ENCODE peak calls at places on chromosomes 13 and 19, in nine cellular contexts. B is colonic mucosa, P is fibroblast of lung, F is IMR-90, L is Peyer's patch, W is uterus, G is left ventricle myocardium inferior, V is tibial nerve, K is hepatocyte. J is an unnamed sample. For H3K9me3, the result is how much of the 10 kb centered on the place peaks cover.

GRCh38 chr19:29714953-29715694 is at the start of gene C19orf12:
- DNase-seq in B (peak), P (peak), F (peak), L (peak), W (peak), G (peak), V (no peak), K (peak), J (peak)

GRCh38 chr19:10503002-10503789 is at the start of gene KEAP1:
- DNase-seq in B (peak), P (peak), F (no peak), L (peak), W (no peak), G (peak), V (no peak), K (peak), J (peak)

GRCh38 chr19:46306501-46306900 is 9.7 kb downstream of the HIF3A start:
- DNase-seq in B (no peak), P (no peak), F (no peak), L (no peak), W (no peak), G (no peak), V (no peak), K (no peak), J (no peak)

GRCh38 chr19:49983645-49984229 is 22.8 kb upstream of the SIGLEC11 start:
- DNase-seq in B (peak), P (peak), F (peak), L (peak), W (peak), G (peak), V (peak), K (peak), J (peak)

GRCh38 chr13:49676581-49677298 is 14.5 kb downstream of the EBPL start:
- DNase-seq in B (peak), P (no peak), F (no peak), L (no peak), W (no peak), G (no peak), V (no peak), K (no peak), J (no peak)

GRCh38 chr13:34255695-34256094 is 437.7 kb downstream of the RFC3 start:
- DNase-seq in B (no peak), P (no peak), F (no peak), L (no peak), W (no peak), G (no peak), V (no peak), K (no peak), J (no peak)

GRCh38 chr13:74148437-74148836 is 14.2 kb upstream of the KLF12 start:
- DNase-seq in B (no peak), P (no peak), F (no peak), L (no peak), W (no peak), G (no peak), V (no peak), K (no peak), J (no peak)

GRCh38 chr19:43476606-43477005 is 11.2 kb upstream of the LYPD3 start:
- DNase-seq in B (no peak), P (peak), F (peak), L (no peak), W (no peak), G (no peak), V (no peak), K (no peak), J (no peak)

GRCh38 chr19:11381535-11382369 is 2.4 kb downstream of the EPOR start:
- DNase-seq in B (peak), P (peak), F (peak), L (peak), W (no peak), G (peak), V (no peak), K (peak), J (peak)

GRCh38 chr19:16233081-16233776 is 35.5 kb downstream of the AP1M1 start:
- DNase-seq in B (no peak), P (no peak), F (no peak), L (no peak), W (no peak), G (no peak), V (peak), K (no peak), J (no peak)

GRCh38 chr13:113897161-113897560 is 33.3 kb upstream of the GAS6 start:
- DNase-seq in B (no peak), P (peak), F (peak), L (no peak), W (no peak), G (no peak), V (no peak), K (no peak), J (no peak)

GRCh38 chr13:51717786-51718398 is 86.1 kb downstream of the DHRS12 start:
- DNase-seq in B (no peak), P (no peak), F (peak), L (no peak), W (no peak), G (no peak), V (no peak), K (no peak), J (no peak)

GRCh38 chr19:58181902-58182576 is 822 bp upstream of the ZNF274 start:
- DNase-seq in B (peak), P (peak), F (no peak), L (peak), W (no peak), G (peak), V (no peak), K (no peak), J (peak)

GRCh38 chr19:36009633-36010379 is 1.2 kb upstream of the SYNE4 start:
- DNase-seq in B (no peak), P (no peak), F (no peak), L (no peak), W (no peak), G (no peak), V (no peak), K (no peak), J (no peak)

GRCh38 chr13:28138756-28139470 is 568 bp downstream of the PAN3 start:
- DNase-seq in B (peak), P (peak), F (peak), L (peak), W (peak), G (peak), V (peak), K (peak), J (peak)

GRCh38 chr13:51858433-51859247 is 3.1 kb upstream of the CCDC70 start:
- DNase-seq in B (no peak), P (no peak), F (no peak), L (no peak), W (no peak), G (no peak), V (no peak), K (no peak), J (no peak)

GRCh38 chr19:17448190-17448967 is at the start of gene TMEM221:
- DNase-seq in B (peak), P (no peak), F (no peak), L (peak), W (peak), G (peak), V (peak), K (peak), J (peak)

GRCh38 chr13:95494082-95494681 is 58.3 kb upstream of the CLDN10 start:
- DNase-seq in B (peak), P (peak), F (peak), L (no peak), W (no peak), G (no peak), V (no peak), K (peak), J (peak)

GRCh38 chr13:31101511-31102170 is 60.1 kb downstream of the HSPH1 start:
- DNase-seq in B (no peak), P (no peak), F (no peak), L (no peak), W (no peak), G (peak), V (no peak), K (no peak), J (no peak)

GRCh38 chr13:40969169-40969901 is 49.8 kb downstream of the ELF1 start:
- DNase-seq in B (no peak), P (no peak), F (no peak), L (no peak), W (no peak), G (no peak), V (no peak), K (no peak), J (no peak)

GRCh38 chr19:30325657-30326056 is 46.5 kb upstream of the ZNF536 start:
- DNase-seq in B (no peak), P (no peak), F (no peak), L (no peak), W (no peak), G (no peak), V (no peak), K (no peak), J (no peak)

GRCh38 chr13:112903606-112904195 is 65.3 kb upstream of the MCF2L start:
- DNase-seq in B (no peak), P (no peak), F (no peak), L (no peak), W (no peak), G (no peak), V (no peak), K (no peak), J (no peak)

GRCh38 chr13:34731486-34731885 is 210.6 kb upstream of the NBEA start:
- DNase-seq in B (no peak), P (no peak), F (no peak), L (no peak), W (no peak), G (no peak), V (no peak), K (no peak), J (no peak)

GRCh38 chr19:48818234-48818823 is 7.5 kb upstream of the BCAT2 start:
- DNase-seq in B (peak), P (no peak), F (no peak), L (no peak), W (no peak), G (no peak), V (no peak), K (peak), J (peak)

GRCh38 chr13:75432045-75432444 is 49.9 kb downstream of the TBC1D4 start:
- DNase-seq in B (no peak), P (no peak), F (peak), L (no peak), W (no peak), G (no peak), V (no peak), K (no peak), J (no peak)

GRCh38 chr19:6743714-6744380 is 4.4 kb downstream of the TRIP10 start:
- DNase-seq in B (no peak), P (peak), F (peak), L (no peak), W (no peak), G (no peak), V (no peak), K (no peak), J (no peak)

GRCh38 chr19:32458500-32459123 is 53.0 kb downstream of the DPY19L3 start:
- DNase-seq in B (no peak), P (no peak), F (no peak), L (no peak), W (no peak), G (no peak), V (no peak), K (no peak), J (no peak)

GRCh38 chr13:42384265-42384664 is 112.3 kb downstream of the AKAP11 start:
- DNase-seq in B (no peak), P (no peak), F (no peak), L (no peak), W (no peak), G (no peak), V (no peak), K (peak), J (no peak)

DNA sequence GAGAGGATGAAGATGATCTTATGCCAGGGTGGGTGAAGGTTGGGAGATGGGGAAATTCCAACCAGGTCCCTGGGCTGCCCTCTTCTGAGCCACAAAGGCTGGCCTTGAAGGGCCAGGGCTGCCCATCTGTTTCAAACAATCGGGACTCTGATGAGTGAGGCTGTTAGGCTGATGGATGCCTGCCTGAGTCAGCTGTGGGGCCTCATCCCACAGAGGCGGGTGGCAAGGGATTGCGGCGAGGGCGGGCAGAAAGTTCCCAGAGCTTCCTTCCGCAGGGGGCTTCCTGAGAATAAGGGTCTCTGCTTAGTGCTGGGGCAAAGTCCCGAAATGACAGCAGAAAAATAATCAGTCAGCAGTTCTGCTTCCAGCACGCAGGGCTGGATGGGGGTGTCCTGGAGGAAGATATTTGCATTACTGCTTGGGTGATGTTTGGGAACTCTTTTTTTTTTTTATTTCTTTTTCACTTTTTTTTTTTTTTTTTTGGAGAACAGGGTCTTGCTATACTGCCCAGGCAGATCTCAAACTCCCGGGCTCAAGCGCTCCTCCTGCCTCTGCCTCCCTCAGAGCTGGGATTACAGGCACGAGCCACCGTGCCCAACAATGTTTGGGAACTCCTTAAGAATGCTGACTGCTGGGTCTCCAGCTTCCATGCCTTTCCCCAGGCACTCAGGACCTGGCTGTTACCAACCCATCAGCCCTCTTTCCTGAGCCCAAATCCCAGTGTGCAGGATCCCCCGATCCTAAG is 14.1 kb downstream of the SH3GL1 start:
- DNase-seq in B (no peak), P (no peak), F (peak), L (no peak), W (no peak), G (no peak), V (no peak), K (no peak), J (no peak)
- H3K4me3 ChIP-seq in B (no peak), P (no peak), F (no peak), L (no peak), W (no peak), G (no peak), V (no peak), K (no peak), J (no peak)

DNA sequence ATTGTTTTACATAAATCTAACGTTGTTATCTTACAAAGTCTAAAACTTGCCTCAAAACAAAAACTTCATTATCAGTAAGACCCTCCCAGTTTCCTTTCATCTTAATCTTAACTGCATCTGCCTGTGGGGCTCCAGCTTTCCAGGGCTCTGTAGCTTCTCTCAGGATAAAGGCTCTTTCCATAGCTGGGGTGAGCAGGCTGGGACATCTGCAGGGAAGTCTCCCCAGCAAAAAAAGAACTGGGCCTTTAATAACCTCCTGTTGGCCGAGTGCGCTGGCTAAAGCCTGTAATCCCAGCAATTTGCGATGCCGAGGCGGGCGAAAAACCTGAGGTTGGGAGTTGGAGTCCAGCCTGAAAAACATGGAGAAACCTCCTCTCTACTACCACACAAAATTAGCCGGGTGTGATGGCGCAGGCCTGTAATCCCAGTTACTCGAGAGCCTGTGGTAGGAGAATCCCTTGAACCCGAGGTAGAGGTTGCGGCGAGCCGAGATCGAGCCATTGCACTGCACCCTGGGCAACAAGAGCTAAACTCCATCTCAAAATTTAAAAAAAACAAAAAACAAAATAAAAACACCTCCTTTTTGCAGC is 142.9 kb downstream of the ZNF737 start:
- DNase-seq in B (no peak), P (no peak), F (no peak), L (no peak), W (no peak), G (peak), V (no peak), K (peak), J (no peak)
- H3K9me3 ChIP-seq in B (under half), P (under half), F (under half), L (under half), W (under half), G (under half), V (under half), K (under half), J (under half)

GRCh38 chr13:98658131-98658530 is 81.2 kb upstream of the STK24 start:
- DNase-seq in B (peak), P (no peak), F (no peak), L (no peak), W (no peak), G (no peak), V (no peak), K (no peak), J (no peak)

GRCh38 chr13:98652721-98653470 is 76.0 kb upstream of the STK24 start:
- DNase-seq in B (no peak), P (no peak), F (no peak), L (no peak), W (no peak), G (no peak), V (no peak), K (no peak), J (no peak)

GRCh38 chr13:98657506-98658085 is 80.7 kb upstream of the STK24 start:
- DNase-seq in B (no peak), P (no peak), F (no peak), L (no peak), W (no peak), G (no peak), V (no peak), K (no peak), J (no peak)

GRCh38 chr13:98653471-98653985 is 76.6 kb upstream of the STK24 start:
- DNase-seq in B (peak), P (peak), F (peak), L (peak), W (peak), G (peak), V (peak), K (peak), J (peak)

DNA sequence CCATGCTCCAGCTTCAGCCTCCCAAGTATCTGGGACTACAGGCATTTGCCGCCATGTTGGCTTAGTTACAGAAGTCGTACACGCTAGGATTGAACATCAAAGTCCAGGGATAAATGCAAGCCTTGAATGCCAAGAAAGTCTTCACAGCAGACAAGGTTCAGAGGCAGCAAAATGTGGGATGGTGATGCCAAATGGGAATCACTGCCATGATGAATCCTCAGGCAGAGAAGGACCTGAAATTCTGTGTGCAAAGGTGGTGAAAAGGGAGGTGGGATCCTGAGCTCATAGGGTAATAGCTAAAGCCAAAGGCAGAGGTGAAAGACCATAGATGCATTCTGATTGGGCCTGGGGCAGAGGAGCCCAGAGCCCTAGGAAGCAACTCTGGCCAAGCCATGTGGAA is 79.3 kb upstream of the STK24 start:
- DNase-seq in B (no peak), P (no peak), F (no peak), L (no peak), W (no peak), G (no peak), V (no peak), K (no peak), J (no peak)
- TF ChIP-seq CTCF in B (no peak), P (no peak), F (no peak), L (no peak), W (no peak), G (no peak), V (no peak), K (no peak), J (no peak)

GRCh38 chr19:55460670-55461258 is 678 bp downstream of the ISOC2 start:
- DNase-seq in B (peak), P (peak), F (peak), L (peak), W (peak), G (peak), V (peak), K (peak), J (peak)

GRCh38 chr19:55461259-55461973 is at the start of gene ISOC2:
- DNase-seq in B (peak), P (peak), F (peak), L (peak), W (peak), G (peak), V (peak), K (peak), J (peak)

GRCh38 chr19:55461974-55462628 is 659 bp upstream of the ISOC2 start:
- DNase-seq in B (no peak), P (peak), F (peak), L (no peak), W (no peak), G (no peak), V (no peak), K (no peak), J (no peak)

GRCh38 chr19:55459551-55459949 is 1.9 kb downstream of the ISOC2 start:
- DNase-seq in B (no peak), P (no peak), F (no peak), L (no peak), W (no peak), G (no peak), V (no peak), K (no peak), J (no peak)

DNA sequence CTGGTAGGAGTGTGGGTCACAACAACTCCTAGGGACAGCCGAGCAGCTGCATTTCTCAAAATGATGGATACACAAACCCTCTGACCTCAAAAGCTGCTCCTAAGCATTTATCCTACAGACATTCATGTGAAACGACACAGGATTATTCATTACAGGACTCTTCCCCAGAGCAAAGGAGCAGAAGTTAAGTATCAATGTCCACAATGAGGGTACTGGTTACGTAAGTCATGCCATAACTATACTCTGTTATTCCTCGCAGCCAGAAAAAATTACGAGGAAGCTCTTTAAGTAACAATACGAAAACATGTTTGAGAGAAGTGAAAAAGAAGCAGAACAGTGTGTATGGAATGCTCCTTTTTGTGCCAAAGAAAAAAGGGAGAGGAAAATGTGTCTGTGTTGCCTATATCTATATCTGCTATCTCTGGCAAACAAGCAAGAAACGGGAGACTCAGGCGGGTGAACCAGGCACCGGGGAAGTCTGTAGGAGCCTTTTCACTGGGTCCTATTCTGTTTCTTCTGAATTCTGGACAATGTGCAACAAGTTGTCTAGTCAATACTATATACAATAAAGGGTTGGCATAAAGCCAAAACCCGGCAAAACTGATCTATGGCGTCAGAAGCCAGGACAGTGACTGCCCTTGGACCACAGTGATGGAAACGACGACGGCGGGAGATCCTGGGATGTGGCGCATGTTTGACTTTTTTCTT is 1.3 kb downstream of the ISOC2 start:
- DNase-seq in B (peak), P (peak), F (peak), L (no peak), W (no peak), G (no peak), V (no peak), K (no peak), J (no peak)
- H3K4me3 ChIP-seq in B (peak), P (peak), F (peak), L (peak), W (peak), G (peak), V (peak), K (peak), J (no peak)

DNA sequence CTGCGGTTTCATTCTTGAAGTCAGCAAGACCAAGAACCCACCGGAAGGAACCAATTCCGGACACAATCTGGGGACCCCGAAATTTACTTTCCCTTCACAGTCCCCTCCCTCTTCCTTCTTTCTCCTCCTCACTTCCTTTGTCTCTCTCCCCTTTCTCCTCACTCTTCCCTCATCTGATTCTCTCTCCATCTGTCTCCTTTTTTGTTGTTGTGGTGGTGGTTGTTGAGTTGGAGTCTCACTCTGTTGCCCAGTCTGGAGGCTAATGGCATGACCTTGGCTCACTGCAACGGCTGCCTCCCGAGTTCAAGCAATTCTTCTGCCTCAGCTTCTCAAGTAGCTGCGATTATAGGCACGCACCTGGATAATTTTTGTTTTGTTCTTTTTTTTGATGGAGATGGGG is 32.7 kb upstream of the OR1M1 start:
- DNase-seq in B (no peak), P (no peak), F (no peak), L (no peak), W (no peak), G (no peak), V (no peak), K (no peak), J (no peak)
- H3K9me3 ChIP-seq in B (under half), P (under half), F (under half), L (under half), W (under half), G (under half), V (under half), K (under half), J (under half)